ENCODE peak calls at places on chromosome 12, in four cellular contexts. F is A549, X is colonic mucosa, R is HFF-Myc. Y is an unnamed sample.

GRCh38 chr12:119671070-119671469 is 3.1 kb downstream of the PRKAB1 start:
- DNase-seq in F (no peak), X (no peak), R (no peak), Y (no peak)

GRCh38 chr12:53324113-53324778 is 2.8 kb upstream of the AAAS start:
- DNase-seq in F (no peak), X (peak), R (no peak), Y (no peak)

GRCh38 chr12:23949212-23950010 is at the start of gene SOX5:
- DNase-seq in F (no peak), X (no peak), R (no peak), Y (peak)

GRCh38 chr12:7160183-7160582 is 29.3 kb upstream of the PEX5 start:
- DNase-seq in F (no peak), X (no peak), R (no peak), Y (no peak)

GRCh38 chr12:46446645-46447044 is 74.1 kb upstream of the SLC38A2 start:
- DNase-seq in F (no peak), X (no peak), R (no peak), Y (no peak)

GRCh38 chr12:10967409-10967808 is 19.3 kb downstream of the TAS2R50 start:
- DNase-seq in F (no peak), X (no peak), R (peak), Y (peak)

GRCh38 chr12:66751432-66752113 is 72.7 kb upstream of the GRIP1 start:
- DNase-seq in F (no peak), X (no peak), R (no peak), Y (no peak)

GRCh38 chr12:121577443-121578180 is 3.2 kb downstream of the KDM2B start:
- DNase-seq in F (no peak), X (peak), R (no peak), Y (no peak)

GRCh38 chr12:70393787-70394519 is 27.9 kb downstream of the KCNMB4 start:
- DNase-seq in F (no peak), X (no peak), R (no peak), Y (no peak)

GRCh38 chr12:58301337-58302122 is 360.2 kb downstream of the ATP23 start:
- DNase-seq in F (no peak), X (no peak), R (no peak), Y (no peak)

GRCh38 chr12:58306266-58306995 is 365.1 kb downstream of the ATP23 start:
- DNase-seq in F (no peak), X (no peak), R (no peak), Y (no peak)

GRCh38 chr12:58298793-58299192 is 357.4 kb downstream of the ATP23 start:
- DNase-seq in F (no peak), X (no peak), R (no peak), Y (no peak)

GRCh38 chr12:58299371-58299770 is 358.0 kb downstream of the ATP23 start:
- DNase-seq in F (no peak), X (no peak), R (no peak), Y (no peak)

DNA sequence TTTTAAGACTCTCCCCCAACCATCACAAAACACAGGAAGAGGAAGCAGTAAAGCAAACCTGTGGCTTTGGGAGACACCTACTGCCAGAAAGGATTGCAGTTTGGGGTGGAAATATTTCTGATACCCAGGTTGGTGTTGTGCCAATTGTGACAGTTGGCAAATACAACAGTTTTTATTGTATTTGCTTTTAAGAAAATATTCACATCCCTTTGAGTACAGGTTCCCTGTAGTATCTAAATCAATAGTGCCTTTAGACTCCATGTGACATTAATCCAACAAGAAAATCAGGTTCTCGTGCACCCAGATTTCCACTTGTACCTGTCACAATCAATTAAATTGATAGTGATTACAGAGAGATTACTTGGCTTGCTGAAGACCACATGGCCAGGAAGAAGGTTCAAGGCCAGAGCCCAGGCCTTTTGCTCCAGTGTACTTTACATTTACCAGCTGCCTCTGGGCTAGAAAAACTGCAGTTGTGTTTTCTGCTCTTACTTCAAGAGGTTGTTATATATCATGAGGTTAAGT is 361.2 kb downstream of the ATP23 start:
- DNase-seq in F (no peak), X (peak), R (no peak), Y (no peak)
- TF ChIP-seq CTCF in F (peak), X (no peak), R (no peak), Y (peak)

DNA sequence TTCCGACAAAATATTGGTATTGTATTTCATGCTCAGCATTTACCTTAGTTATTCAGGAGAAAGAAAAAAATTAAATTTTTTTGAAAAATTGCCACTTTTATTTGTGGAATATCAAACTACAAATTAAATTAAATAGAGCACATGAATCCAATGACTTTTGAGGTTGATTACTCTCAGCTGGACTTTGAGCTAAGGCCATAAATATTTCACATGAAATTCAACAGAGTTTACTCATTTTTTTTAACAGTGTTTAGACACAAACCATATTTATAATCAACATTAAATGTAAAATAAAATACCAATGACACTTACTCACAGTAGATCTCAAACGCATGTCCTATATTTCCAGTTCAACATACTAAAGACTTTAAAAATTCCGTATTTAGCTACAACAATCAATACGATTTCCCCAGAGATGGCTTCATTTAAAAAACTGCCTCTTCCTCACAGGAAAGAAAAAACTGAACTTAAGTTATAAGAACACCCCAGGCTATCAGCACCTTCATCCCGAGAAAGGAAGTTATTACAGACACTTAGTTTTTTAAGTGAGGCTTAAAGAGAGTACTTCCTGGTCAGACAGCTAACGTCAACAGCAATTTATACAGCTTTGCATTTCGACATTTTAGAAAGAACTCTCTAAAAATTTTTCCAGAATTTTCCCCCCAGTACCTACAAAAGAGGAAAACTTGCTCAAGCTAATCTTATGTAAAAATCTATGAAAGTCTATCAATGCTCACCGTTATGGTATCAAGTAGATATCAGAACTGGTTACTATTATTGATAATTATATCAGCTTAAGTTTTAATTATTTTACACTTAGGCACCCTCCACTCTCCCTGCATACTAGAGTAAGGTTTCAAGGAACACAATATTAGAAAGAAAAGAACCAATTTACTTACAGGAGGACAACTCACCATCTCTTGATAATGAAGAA is 13.8 kb downstream of the TAOK3 start:
- DNase-seq in F (no peak), X (no peak), R (no peak), Y (no peak)
- H3K4me3 ChIP-seq in F (peak), X (peak), R (no peak), Y (no peak)

DNA sequence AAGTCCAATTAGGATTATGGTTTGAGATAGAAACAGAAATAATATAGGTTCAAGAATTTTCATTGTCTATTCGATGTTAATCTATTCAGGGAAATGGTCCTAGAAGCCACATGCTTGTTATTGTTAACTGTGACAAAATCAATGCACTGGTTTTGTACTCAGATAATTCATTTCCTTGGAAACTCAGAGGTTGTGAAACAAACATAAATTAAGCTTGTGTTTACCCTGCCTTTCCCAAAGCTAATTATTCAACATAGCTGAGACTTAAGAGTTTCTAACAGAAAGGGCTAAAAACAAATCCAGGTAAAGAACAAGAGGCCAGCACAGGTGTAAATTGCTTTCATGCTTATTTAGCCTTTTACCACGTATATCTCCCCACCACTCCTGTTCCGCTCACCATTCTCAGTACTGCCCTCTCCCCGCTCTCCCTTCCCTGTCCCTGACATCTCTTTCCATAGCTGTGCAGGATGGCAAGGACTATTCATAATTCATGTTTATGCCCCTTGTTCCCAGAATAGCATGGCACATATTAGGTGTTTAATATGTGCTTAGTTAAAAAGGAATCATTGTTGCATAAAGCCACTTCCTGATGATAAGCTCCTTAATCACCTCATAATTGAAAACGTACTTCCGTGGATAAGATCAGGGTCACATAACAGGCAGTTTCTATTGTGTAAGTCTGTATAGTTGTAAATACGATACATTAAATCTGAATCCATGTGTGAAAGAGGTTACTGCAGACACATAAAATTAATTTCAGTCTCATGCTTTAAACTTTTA is 131.8 kb upstream of the USP15 start:
- DNase-seq in F (no peak), X (no peak), R (no peak), Y (no peak)
- TF ChIP-seq CTCF in F (no peak), X (no peak), R (no peak), Y (no peak)

DNA sequence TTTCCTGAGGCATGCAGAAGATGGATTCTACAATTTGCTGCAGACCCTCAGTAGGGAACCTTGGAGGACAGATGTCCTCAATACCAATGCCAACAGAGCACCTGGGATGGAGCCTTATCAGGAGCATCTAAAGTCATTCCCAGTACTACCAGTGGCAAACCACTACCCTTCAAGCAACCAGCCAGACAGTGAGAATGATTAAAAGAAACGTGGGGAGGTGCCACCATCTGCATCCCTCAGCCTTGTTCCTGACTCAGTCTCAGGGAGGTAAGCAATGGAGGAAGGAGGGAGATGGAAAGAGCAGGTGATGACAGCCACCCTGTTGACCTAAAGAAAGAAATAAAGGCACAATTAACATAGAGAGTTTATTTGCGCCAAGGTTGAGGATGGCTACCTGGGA is 175.2 kb upstream of the GRIN2B start:
- DNase-seq in F (no peak), X (no peak), R (no peak), Y (no peak)
- H3K4me3 ChIP-seq in F (no peak), X (no peak), R (no peak), Y (no peak)

Y was measured in epithelial cell of proximal tubule.